ENCODE peak calls at places on chromosomes 2 and 18, in ten cellular contexts. D, H, A, O, L, X, B, G, J and S are unnamed samples.

GRCh38 chr2:202432776-202433175 is 56.6 kb downstream of the BMPR2 start:
- DNase-seq in D (no peak), H (no peak), A (no peak), O (no peak), L (no peak), X (no peak), B (no peak), G (no peak), J (no peak), S (no peak)

GRCh38 chr2:69902213-69902922 is 8.6 kb downstream of the SNRNP27 start:
- DNase-seq in D (no peak), H (no peak), A (no peak), O (peak; percentile 71), L (no peak), X (no peak), B (peak; percentile 88), G (peak; percentile 65), J (no peak), S (no peak)

GRCh38 chr2:133734699-133735098 is 166.4 kb upstream of the NCKAP5 start:
- DNase-seq in D (no peak), H (no peak), A (no peak), O (no peak), L (no peak), X (no peak), B (no peak), G (no peak), J (no peak), S (no peak)

GRCh38 chr2:65662654-65663432 is 230.4 kb upstream of the SPRED2 start:
- DNase-seq in D (no peak), H (no peak), A (peak; percentile 67), O (no peak), L (no peak), X (peak; percentile 15), B (no peak), G (no peak), J (no peak), S (no peak)

GRCh38 chr2:239805043-239805329 is 220.2 kb downstream of the NDUFA10 start:
- DNase-seq in D (no peak), H (no peak), A (no peak), O (no peak), L (no peak), X (no peak), B (no peak), G (peak; percentile 33), J (no peak), S (no peak)

GRCh38 chr2:212733273-212733672 is 194.7 kb upstream of the ERBB4 start:
- DNase-seq in D (no peak), H (no peak), A (no peak), O (no peak), L (no peak), X (no peak), B (no peak), G (no peak), J (no peak), S (no peak)

GRCh38 chr2:67560818-67561221 is 163.7 kb downstream of the ETAA1 start:
- DNase-seq in D (no peak), H (no peak), A (no peak), O (no peak), L (no peak), X (no peak), B (no peak), G (no peak), J (no peak), S (no peak)

GRCh38 chr2:216069028-216069427 is 12.6 kb downstream of the PECR start:
- DNase-seq in D (no peak), H (no peak), A (no peak), O (no peak), L (no peak), X (no peak), B (no peak), G (no peak), J (no peak), S (no peak)

GRCh38 chr2:2828774-2829368 is 497.8 kb upstream of the MYT1L start:
- DNase-seq in D (no peak), H (no peak), A (no peak), O (no peak), L (no peak), X (no peak), B (peak; percentile 56), G (peak; percentile 29), J (no peak), S (no peak)

GRCh38 chr18:62445386-62445917 is 77.4 kb upstream of the ZCCHC2 start:
- DNase-seq in D (no peak), H (no peak), A (no peak), O (no peak), L (no peak), X (no peak), B (no peak), G (no peak), J (no peak), S (no peak)

GRCh38 chr2:237487496-237487895 is 445 bp downstream of the MLPH start:
- DNase-seq in D (no peak), H (no peak), A (no peak), O (no peak), L (no peak), X (no peak), B (peak; percentile 63), G (no peak), J (no peak), S (no peak)

GRCh38 chr2:237485304-237485703 is 1.7 kb upstream of the MLPH start:
- DNase-seq in D (no peak), H (no peak), A (no peak), O (no peak), L (no peak), X (no peak), B (no peak), G (no peak), J (no peak), S (no peak)

GRCh38 chr2:237486819-237487448 is at the start of gene MLPH:
- DNase-seq in D (no peak), H (no peak), A (no peak), O (peak; percentile 57), L (no peak), X (no peak), B (peak; percentile 68), G (no peak), J (no peak), S (peak; percentile 87)

GRCh38 chr2:237486334-237486818 is 675 bp upstream of the MLPH start:
- DNase-seq in D (no peak), H (no peak), A (no peak), O (no peak), L (no peak), X (peak; percentile 50), B (peak; percentile 56), G (no peak), J (no peak), S (peak; percentile 73)

DNA sequence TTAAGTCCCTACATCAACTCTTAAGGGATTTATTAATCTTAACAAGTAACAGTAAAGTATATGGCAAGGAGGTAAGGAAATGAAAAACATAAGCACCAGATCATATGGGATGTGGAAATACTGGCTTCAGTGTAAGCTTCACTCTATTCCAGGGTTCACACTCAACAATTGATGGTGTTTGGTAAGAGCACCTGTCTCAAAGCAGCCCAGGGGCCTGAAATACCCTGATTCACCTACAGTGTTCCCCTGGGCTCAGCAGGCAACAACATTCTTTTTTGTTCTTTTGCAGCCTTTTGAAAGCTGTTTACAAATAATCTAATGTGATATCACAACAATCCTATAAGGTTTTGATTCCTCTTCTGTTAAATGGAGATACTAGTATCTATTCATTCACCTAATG is 1.2 kb upstream of the MLPH start:
- DNase-seq in D (no peak), H (no peak), A (no peak), O (no peak), L (no peak), X (no peak), B (no peak), G (no peak), J (no peak), S (peak; percentile 70)
- H3K4me3 ChIP-seq in D (no peak overlapping the region), H (no peak overlapping the region), A (no peak overlapping the region), O (no peak overlapping the region), L (no peak overlapping the region), X (no peak overlapping the region), B (no peak overlapping the region), G (no peak overlapping the region), J (peak overlapping the region; percentile 72), S (no peak overlapping the region)

GRCh38 chr2:130837175-130837810 is 579 bp downstream of the ARHGEF4 start:
- DNase-seq in D (no peak), H (no peak), A (no peak), O (peak; percentile 40), L (no peak), X (no peak), B (no peak), G (no peak), J (no peak), S (peak; percentile 86)

GRCh38 chr2:130836501-130837174 is at the start of gene ARHGEF4:
- DNase-seq in D (no peak), H (peak; percentile 13), A (no peak), O (peak; percentile 29), L (no peak), X (peak; percentile 71), B (peak; percentile 73), G (peak; percentile 59), J (no peak), S (peak; percentile 99)

GRCh38 chr2:130840506-130840905 is 3.8 kb downstream of the ARHGEF4 start:
- DNase-seq in D (no peak), H (no peak), A (no peak), O (no peak), L (no peak), X (no peak), B (peak; percentile 71), G (no peak), J (no peak), S (no peak)

GRCh38 chr2:130837811-130838565 is 1.3 kb downstream of the ARHGEF4 start:
- DNase-seq in D (no peak), H (no peak), A (no peak), O (peak; percentile 46), L (no peak), X (no peak), B (no peak), G (no peak), J (no peak), S (no peak)

GRCh38 chr2:130839011-130839780 is 2.5 kb downstream of the ARHGEF4 start:
- DNase-seq in D (no peak), H (no peak), A (no peak), O (peak; percentile 15), L (no peak), X (no peak), B (no peak), G (no peak), J (no peak), S (no peak)
- H3K27me3 ChIP-seq in D (peaks cover 6% of the 10 kb centered on the region), H (peaks cover 4% of the 10 kb centered on the region), A (no peaks in the 10 kb centered on the region), O (no peaks in the 10 kb centered on the region), L (no peaks in the 10 kb centered on the region), X (peaks cover 7% of the 10 kb centered on the region), B (peaks cover 4% of the 10 kb centered on the region), G (no peaks in the 10 kb centered on the region), J (peaks cover 3% of the 10 kb centered on the region), S (peaks cover 23% of the 10 kb centered on the region)

DNA sequence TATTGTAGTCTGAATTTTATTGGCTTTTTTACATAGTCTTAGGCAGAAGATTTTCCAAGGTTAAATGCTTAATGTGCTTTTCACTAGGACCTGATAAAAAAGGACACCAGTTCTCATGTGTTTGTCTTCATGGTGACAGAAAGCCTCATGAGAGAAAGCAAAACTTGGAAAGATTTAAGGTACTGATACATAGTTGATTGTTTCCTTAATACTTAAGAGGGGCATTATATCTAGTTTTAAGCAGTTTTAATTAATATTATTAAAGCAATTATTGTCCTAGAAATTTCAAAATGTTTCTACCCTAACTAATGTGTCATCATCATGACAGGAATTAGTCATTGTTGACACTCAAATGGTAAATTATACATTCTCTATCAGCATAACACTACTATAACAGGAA is 35.3 kb downstream of the DDX1 start:
- DNase-seq in D (no peak), H (no peak), A (no peak), O (no peak), L (no peak), X (no peak), B (no peak), G (no peak), J (no peak), S (no peak)
- H3K36me3 ChIP-seq in D (peaks cover 39% of the 10 kb centered on the region), H (peaks cover 93% of the 10 kb centered on the region), A (no peaks in the 10 kb centered on the region), O (peaks cover 2% of the 10 kb centered on the region), L (peaks cover 14% of the 10 kb centered on the region), X (peaks cover 5% of the 10 kb centered on the region), B (peaks cover 78% of the 10 kb centered on the region), G (no peaks in the 10 kb centered on the region), J (peaks cover 27% of the 10 kb centered on the region), S (peaks cover 16% of the 10 kb centered on the region)

GRCh38 chr18:7116832-7117389 is 686 bp downstream of the LAMA1 start:
- DNase-seq in D (no peak), H (no peak), A (no peak), O (no peak), L (no peak), X (peak; percentile 41), B (no peak), G (no peak), J (no peak), S (peak; percentile 80)
- H3K4me3 ChIP-seq in D (no peak overlapping the region), H (no peak overlapping the region), A (peak overlapping the region; percentile 34), O (peak overlapping the region; percentile 30), L (peak overlapping the region; percentile 56), X (peak overlapping the region; percentile 72), B (peak overlapping the region; percentile 37), G (no peak overlapping the region), J (peak overlapping the region; percentile 72), S (peak overlapping the region; percentile 72)